ENCODE peak calls at places on chromosomes 3 and 15, in six cellular contexts. R is transverse colon, H is K562, V is body of pancreas, S is lung, M is ascending aorta. B is an unnamed sample. For H3K4me1 and H3K9me3, the result is how much of the 10 kb centered on the place peaks cover.

GRCh38 chr3:175941352-175941751 is 1082.2 kb downstream of the NAALADL2 start:
- DNase-seq in R (no peak), H (peak), V (no peak), S (no peak), M (no peak), B (no peak)

GRCh38 chr15:101250931-101251829 is 668 bp downstream of the CHSY1 start:
- DNase-seq in R (no peak), H (peak), V (peak), S (no peak), M (no peak), B (no peak)

GRCh38 chr15:76380249-76380648 is 43.7 kb downstream of the ISL2 start:
- DNase-seq in R (no peak), H (no peak), V (no peak), S (no peak), M (no peak), B (no peak)

GRCh38 chr3:64257096-64257755 is 32.0 kb upstream of the PRICKLE2 start:
- DNase-seq in R (no peak), H (no peak), V (no peak), S (no peak), M (no peak), B (no peak)

GRCh38 chr15:45891766-45892165 is 256.9 kb downstream of the SQOR start:
- DNase-seq in R (peak), H (no peak), V (peak), S (no peak), M (peak), B (no peak)

GRCh38 chr15:74542192-74543042 is 1.4 kb downstream of the ARID3B start:
- DNase-seq in R (no peak), H (no peak), V (no peak), S (no peak), M (no peak), B (no peak)

GRCh38 chr3:141271279-141272033 is 39.8 kb downstream of the PXYLP1 start:
- DNase-seq in R (no peak), H (no peak), V (no peak), S (no peak), M (no peak), B (no peak)

GRCh38 chr3:152320201-152320617 is 51.5 kb downstream of the MBNL1 start:
- DNase-seq in R (no peak), H (peak), V (no peak), S (no peak), M (no peak), B (no peak)

GRCh38 chr3:149061776-149062175 is 24.6 kb downstream of the HLTF start:
- DNase-seq in R (no peak), H (no peak), V (no peak), S (no peak), M (no peak), B (no peak)

GRCh38 chr3:150362515-150363302 is 45.4 kb upstream of the TSC22D2 start:
- DNase-seq in R (no peak), H (no peak), V (no peak), S (no peak), M (no peak), B (no peak)

GRCh38 chr3:46705751-46706572 is 4.8 kb downstream of the TMIE start:
- DNase-seq in R (peak), H (no peak), V (no peak), S (no peak), M (peak), B (no peak)

GRCh38 chr3:54965746-54966145 is 37.9 kb upstream of the LRTM1 start:
- DNase-seq in R (no peak), H (no peak), V (no peak), S (no peak), M (no peak), B (no peak)

GRCh38 chr3:20573175-20573574 is 387.2 kb upstream of the SGO1 start:
- DNase-seq in R (no peak), H (no peak), V (no peak), S (no peak), M (no peak), B (no peak)

GRCh38 chr3:20576228-20576627 is 390.2 kb upstream of the SGO1 start:
- DNase-seq in R (no peak), H (no peak), V (no peak), S (no peak), M (no peak), B (no peak)

GRCh38 chr3:20575153-20575552 is 389.1 kb upstream of the SGO1 start:
- DNase-seq in R (no peak), H (no peak), V (no peak), S (no peak), M (no peak), B (no peak)

GRCh38 chr3:20572473-20572872 is 386.5 kb upstream of the SGO1 start:
- DNase-seq in R (no peak), H (no peak), V (no peak), S (no peak), M (no peak), B (no peak)

DNA sequence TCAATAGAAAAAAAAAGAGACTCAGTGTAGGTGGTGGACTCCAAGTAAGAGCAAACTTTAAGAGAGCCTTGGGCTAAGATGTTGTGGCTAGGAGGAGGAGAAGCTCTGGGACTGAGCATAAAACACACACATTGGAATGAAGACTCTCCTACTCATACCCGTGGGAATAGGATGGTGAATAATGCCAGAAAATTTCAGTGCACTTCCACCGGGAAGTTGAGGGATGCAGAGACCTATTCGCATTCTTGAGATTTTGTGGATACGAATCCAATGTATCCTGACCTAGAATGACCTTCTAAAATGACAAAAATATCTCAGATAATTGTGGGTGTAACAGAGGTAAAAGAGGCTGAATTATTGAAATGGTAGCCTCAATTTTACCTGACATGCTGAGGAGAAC is 388.7 kb upstream of the SGO1 start:
- DNase-seq in R (no peak), H (no peak), V (no peak), S (no peak), M (no peak), B (no peak)
- H3K4me3 ChIP-seq in R (no peak), H (no peak), V (no peak), S (no peak), M (no peak), B (no peak)

GRCh38 chr15:64162478-64162868 is 349 bp downstream of the PPIB start:
- DNase-seq in R (no peak), H (no peak), V (no peak), S (no peak), M (no peak), B (no peak)
- H3K4me1 ChIP-seq in R (under half), H (under half), V (half or more), S (under half), M (under half), B (under half)

GRCh38 chr15:23670970-23671369 is 16.1 kb downstream of the NDN start:
- DNase-seq in R (no peak), H (no peak), V (no peak), S (no peak), M (no peak), B (no peak)
- H3K9me3 ChIP-seq in R (under half), H (under half), V (under half), S (under half), M (under half), B (under half)

DNA sequence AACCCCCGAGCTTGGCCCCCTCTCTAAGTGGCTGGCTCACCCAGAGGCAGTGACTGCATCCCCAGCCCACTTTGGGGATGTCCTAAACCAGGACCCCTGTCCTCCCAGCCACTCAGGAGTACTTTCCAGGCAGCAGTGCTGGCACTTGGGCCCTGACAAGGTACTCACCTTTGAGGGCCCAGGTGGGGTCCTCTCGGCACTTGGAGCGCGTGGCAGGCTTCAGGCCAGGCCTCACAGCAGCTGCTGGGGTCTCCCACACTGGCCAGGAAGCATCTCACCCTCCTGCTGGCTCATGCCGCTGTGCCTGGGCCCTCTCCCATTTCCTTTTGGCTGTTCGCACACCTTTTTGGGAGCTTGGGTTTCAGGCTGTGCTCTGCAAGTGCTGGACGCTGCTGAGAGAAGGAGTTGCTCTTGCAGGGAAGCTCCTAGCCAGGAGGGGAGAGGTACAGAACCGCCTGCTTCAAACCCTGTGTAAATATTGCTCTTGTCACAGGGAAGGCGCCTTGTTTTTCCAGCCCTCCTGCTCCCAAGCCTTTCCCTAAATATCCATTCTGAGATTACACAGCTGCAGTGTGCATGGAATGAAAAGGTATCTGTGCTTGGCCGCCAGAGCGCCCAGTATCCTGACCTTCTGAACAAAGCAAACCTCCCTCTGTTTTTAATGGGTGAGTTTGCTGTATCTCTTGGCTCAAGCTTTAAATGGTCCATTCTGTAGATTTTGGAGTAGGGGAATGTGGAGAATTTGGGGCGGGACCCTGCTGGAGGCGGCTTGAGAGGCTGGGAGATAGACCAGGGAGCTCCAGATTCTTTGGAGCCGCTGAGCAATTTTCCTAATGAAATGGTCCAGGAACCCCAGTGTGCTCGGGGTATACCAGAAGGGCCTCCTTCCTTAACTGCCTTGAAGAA is 45.6 kb downstream of the DNASE1L3 start:
- DNase-seq in R (no peak), H (no peak), V (peak), S (no peak), M (no peak), B (no peak)
- H3K4me3 ChIP-seq in R (no peak), H (no peak), V (no peak), S (no peak), M (no peak), B (no peak)

GRCh38 chr3:124773351-124774304 is 43.4 kb downstream of the UMPS start:
- DNase-seq in R (no peak), H (no peak), V (no peak), S (no peak), M (no peak), B (no peak)

GRCh38 chr3:124775776-124776336 is 45.6 kb downstream of the UMPS start:
- DNase-seq in R (no peak), H (no peak), V (no peak), S (no peak), M (no peak), B (no peak)

GRCh38 chr3:124772081-124772831 is 42.0 kb downstream of the UMPS start:
- DNase-seq in R (no peak), H (peak), V (peak), S (no peak), M (no peak), B (no peak)

GRCh38 chr3:124774841-124775402 is 44.7 kb downstream of the UMPS start:
- DNase-seq in R (no peak), H (no peak), V (no peak), S (no peak), M (no peak), B (no peak)

DNA sequence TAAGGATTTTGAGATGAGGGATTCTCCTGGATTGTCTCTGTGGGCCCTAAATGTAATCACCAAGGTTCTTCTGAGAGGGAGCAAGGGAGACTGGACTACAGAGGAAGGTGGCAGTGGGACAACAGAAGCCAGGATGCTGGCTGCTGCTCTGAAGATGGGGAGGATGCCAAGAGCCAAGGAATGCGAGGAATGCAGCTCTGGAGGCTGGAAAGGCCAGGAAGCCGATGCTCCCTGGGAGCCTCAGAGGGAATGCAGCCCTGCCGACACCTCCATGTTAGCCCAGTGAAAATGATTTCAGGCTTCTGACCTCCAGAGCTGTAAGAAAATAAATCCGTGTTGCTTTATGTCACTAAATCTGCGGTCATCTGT is 44.0 kb downstream of the UMPS start:
- DNase-seq in R (peak), H (no peak), V (peak), S (no peak), M (peak), B (no peak)
- H3K4me1 ChIP-seq in R (under half), H (under half), V (under half), S (under half), M (half or more), B (half or more)

DNA sequence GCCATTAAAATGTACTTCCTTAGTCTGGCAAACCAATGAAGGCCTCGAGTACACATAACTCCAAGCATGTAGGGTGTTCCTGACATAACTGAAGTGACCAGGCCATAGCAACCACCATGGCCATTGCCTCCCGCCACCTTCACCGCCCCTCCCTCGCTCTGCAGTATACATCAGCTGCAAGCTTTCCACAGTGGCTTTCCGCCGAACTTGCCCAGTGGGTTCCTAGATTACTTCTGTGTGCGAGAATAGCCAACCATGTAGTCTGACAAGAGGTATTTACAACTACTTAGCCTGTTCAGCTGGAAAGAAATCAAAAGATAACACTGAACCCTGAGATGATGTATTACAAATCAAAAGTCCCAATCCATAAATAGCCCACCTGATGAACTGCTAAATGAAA is 3.3 kb upstream of the CTNNB1 start:
- DNase-seq in R (no peak), H (no peak), V (peak), S (no peak), M (no peak), B (no peak)
- H3K9me3 ChIP-seq in R (under half), H (under half), V (under half), S (under half), M (under half), B (under half)

GRCh38 chr3:32847520-32847919 is 29.7 kb downstream of the TRIM71 start:
- DNase-seq in R (no peak), H (no peak), V (no peak), S (no peak), M (no peak), B (no peak)

GRCh38 chr3:32850636-32851035 is 32.8 kb downstream of the TRIM71 start:
- DNase-seq in R (no peak), H (no peak), V (no peak), S (no peak), M (no peak), B (no peak)

GRCh38 chr3:32850226-32850625 is 32.4 kb downstream of the TRIM71 start:
- DNase-seq in R (no peak), H (no peak), V (no peak), S (no peak), M (no peak), B (no peak)

GRCh38 chr3:32844914-32845313 is 27.1 kb downstream of the TRIM71 start:
- DNase-seq in R (no peak), H (no peak), V (no peak), S (no peak), M (no peak), B (no peak)

GRCh38 chr3:32848215-32848614 is 30.4 kb downstream of the TRIM71 start:
- DNase-seq in R (no peak), H (peak), V (no peak), S (no peak), M (no peak), B (no peak)
- H3K4me3 ChIP-seq in R (no peak), H (no peak), V (no peak), S (no peak), M (no peak), B (no peak)

GRCh38 chr15:90872481-90873184 is 4.2 kb downstream of the FURIN start:
- DNase-seq in R (no peak), H (peak), V (peak), S (no peak), M (no peak), B (no peak)

GRCh38 chr15:90871097-90871715 is 2.8 kb downstream of the FURIN start:
- DNase-seq in R (peak), H (peak), V (no peak), S (no peak), M (no peak), B (no peak)

GRCh38 chr15:90873488-90873997 is 5.2 kb downstream of the FURIN start:
- DNase-seq in R (no peak), H (no peak), V (no peak), S (no peak), M (no peak), B (no peak)

GRCh38 chr15:90870354-90871096 is 2.1 kb downstream of the FURIN start:
- DNase-seq in R (no peak), H (no peak), V (no peak), S (no peak), M (no peak), B (no peak)

DNA sequence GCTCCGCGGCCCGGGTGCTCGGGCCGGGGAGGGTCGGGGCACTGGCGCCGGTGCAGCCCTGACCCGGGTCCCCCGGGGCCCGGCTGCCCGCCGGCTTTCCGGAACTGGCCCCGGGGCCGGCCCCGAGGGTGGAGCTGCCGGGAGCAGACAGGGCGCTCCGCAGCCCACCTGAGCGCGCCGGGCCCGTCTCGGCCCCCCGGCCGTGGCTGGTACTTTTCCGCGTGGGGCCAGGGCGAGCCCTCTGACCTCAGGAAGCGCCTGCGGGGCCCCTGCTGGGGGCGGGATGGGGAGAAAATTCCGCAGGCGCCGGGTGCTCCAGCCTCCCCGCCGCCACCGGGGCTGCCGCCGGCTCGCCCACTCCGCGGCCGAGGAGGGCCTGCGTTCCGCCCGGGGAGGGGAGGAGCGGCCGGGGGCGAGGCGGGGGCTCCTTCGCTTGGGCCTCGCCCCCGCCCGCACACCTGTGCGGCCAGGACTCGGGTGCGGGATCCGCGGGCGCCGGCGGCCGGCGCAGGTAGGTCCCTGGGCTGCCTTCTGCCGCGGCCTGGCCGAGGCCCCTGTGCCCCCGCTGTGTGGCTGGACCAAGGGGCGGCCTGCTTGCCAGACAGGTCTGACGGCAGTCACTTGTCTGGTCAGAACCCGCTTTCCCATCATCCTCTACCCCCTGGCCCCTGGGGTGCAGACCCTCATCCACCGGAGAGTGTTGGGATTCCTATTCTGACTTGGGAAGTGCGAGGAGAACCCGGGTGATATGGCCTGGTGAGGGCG is 3.5 kb downstream of the FURIN start:
- DNase-seq in R (peak), H (peak), V (no peak), S (peak), M (no peak), B (no peak)
- H3K4me1 ChIP-seq in R (half or more), H (half or more), V (half or more), S (under half), M (under half), B (half or more)

DNA sequence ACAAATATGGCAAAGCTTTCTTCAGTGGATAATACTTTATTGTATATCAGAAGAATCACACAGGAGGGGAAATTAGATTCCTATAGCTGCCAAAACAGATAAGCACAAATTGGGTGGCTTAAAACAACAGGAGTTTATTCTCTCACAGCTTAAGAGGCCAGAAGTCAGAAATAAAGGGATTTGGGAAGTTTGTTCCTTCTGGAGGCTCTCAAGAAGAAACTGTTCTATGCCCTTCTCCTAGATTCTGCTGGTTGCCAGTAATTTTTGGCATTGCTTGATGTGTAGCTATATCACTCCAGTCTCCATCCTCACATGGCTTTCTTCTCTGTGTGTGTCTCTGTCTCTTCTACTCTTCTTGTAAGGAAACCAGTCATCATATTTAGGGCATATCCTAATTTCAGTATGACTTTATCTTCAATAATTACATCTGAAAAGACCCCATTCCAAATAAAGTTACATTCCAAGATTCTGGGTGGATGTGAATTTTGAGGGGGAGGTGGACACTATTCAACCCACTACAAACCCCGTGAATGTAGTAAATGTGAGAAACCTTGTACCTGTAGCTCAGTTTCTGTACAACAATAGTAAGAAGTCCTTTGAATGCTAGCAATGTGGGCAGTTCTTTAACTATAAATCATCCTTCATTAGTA is 22.2 kb upstream of the WNT7A start:
- DNase-seq in R (no peak), H (no peak), V (no peak), S (no peak), M (no peak), B (no peak)
- H3K9me3 ChIP-seq in R (half or more), H (under half), V (under half), S (under half), M (under half), B (half or more)

GRCh38 chr15:31332020-31332680 is 5.5 kb downstream of the KLF13 start:
- DNase-seq in R (no peak), H (no peak), V (no peak), S (no peak), M (no peak), B (no peak)
- H3K4me3 ChIP-seq in R (no peak), H (no peak), V (no peak), S (no peak), M (no peak), B (no peak)

B was measured in esophagus squamous epithelium.